ENCODE peak calls at places on chromosomes 12 and 14, in nine cellular contexts. O, E, C, X, B, W, H, R and A are unnamed samples.
A peak's percentile ranks its signal among the peaks of the same experiment; 100 is the strongest.

GRCh38 chr12:54352891-54353874 is 11.1 kb downstream of the GPR84 start:
- DNase-seq in B (no peak), O (no peak), E (peak; percentile 78), C (no peak), R (no peak), H (no peak), X (no peak), W (no peak), A (no peak)

GRCh38 chr14:58607571-58608317 is 30.0 kb upstream of the DACT1 start:
- DNase-seq in H (no peak), X (no peak), C (no peak), B (no peak), E (no peak), W (peak; percentile 62), R (no peak), O (no peak), A (peak; percentile 42)

GRCh38 chr12:5188413-5188930 is 144.8 kb downstream of the KCNA5 start:
- DNase-seq in O (no peak), C (no peak), E (no peak), B (no peak), H (no peak), R (no peak), W (no peak), X (no peak), A (no peak)

GRCh38 chr12:59431266-59431665 is 164.6 kb upstream of the SLC16A7 start:
- DNase-seq in W (no peak), B (no peak), C (no peak), E (no peak), O (no peak), R (no peak), X (no peak), H (peak; percentile 1), A (no peak)

GRCh38 chr12:56321027-56321426 is 5.2 kb upstream of the CNPY2 start:
- DNase-seq in C (no peak), H (no peak), W (no peak), B (no peak), O (no peak), E (no peak), R (no peak), X (no peak), A (no peak)

GRCh38 chr14:86787782-86788181 is 1205.2 kb downstream of the GALC start:
- DNase-seq in X (no peak), W (peak; percentile 57), B (no peak), O (no peak), C (no peak), R (no peak), H (peak; percentile 23), E (no peak), A (peak; percentile 45)

GRCh38 chr14:79871164-79871563 is 340.1 kb downstream of the DIO2 start:
- DNase-seq in H (no peak), O (no peak), W (no peak), R (no peak), X (no peak), C (no peak), B (no peak), E (no peak), A (no peak)

GRCh38 chr12:95874452-95874851 is 15.7 kb downstream of the SNRPF start:
- DNase-seq in E (peak; percentile 78), B (no peak), W (no peak), H (no peak), C (no peak), R (no peak), X (no peak), O (no peak), A (no peak)

GRCh38 chr14:29390046-29390841 is 537.4 kb downstream of the PRKD1 start:
- DNase-seq in R (no peak), C (no peak), O (no peak), X (no peak), E (peak; percentile 63), H (no peak), B (no peak), W (no peak), A (no peak)

GRCh38 chr12:39331539-39332261 is 111.2 kb downstream of the KIF21A start:
- DNase-seq in X (no peak), C (no peak), W (no peak), B (no peak), R (no peak), O (no peak), E (no peak), H (no peak), A (no peak)

GRCh38 chr14:96261053-96261452 is 5.0 kb downstream of the BDKRB1 start:
- DNase-seq in B (no peak), H (no peak), E (no peak), R (no peak), X (no peak), O (no peak), C (no peak), W (no peak), A (no peak)

GRCh38 chr12:12819752-12820311 is 6.7 kb downstream of the DDX47 start:
- DNase-seq in R (no peak), H (no peak), E (no peak), X (no peak), C (no peak), O (no peak), B (no peak), W (peak; percentile 92), A (peak; percentile 81)

GRCh38 chr14:99202516-99202915 is 69.5 kb downstream of the BCL11B start:
- DNase-seq in W (no peak), H (no peak), O (no peak), C (no peak), X (no peak), B (no peak), E (no peak), R (no peak), A (no peak)
- H3K4me3 ChIP-seq in W (no peak overlapping the region), H (no peak overlapping the region), O (no peak overlapping the region), C (no peak overlapping the region), X (no peak overlapping the region), B (no peak overlapping the region), E (no peak overlapping the region), R (no peak overlapping the region), A (no peak overlapping the region)

GRCh38 chr12:57726151-57726883 is 12.2 kb downstream of the AGAP2 start:
- DNase-seq in X (peak; percentile 85), O (peak; percentile 27), W (peak; percentile 29), C (peak; percentile 87), E (peak; percentile 97), R (no peak), H (no peak), B (peak; percentile 85), A (peak; percentile 47)
- TF ChIP-seq CTCF in X (peak; percentile 21), O (peak; percentile 65), W (peak; percentile 94), C (peak; percentile 73), E (peak; percentile 89), R (no peak), H (peak; percentile 57), B (peak; percentile 61), A (peak; percentile 87)

DNA sequence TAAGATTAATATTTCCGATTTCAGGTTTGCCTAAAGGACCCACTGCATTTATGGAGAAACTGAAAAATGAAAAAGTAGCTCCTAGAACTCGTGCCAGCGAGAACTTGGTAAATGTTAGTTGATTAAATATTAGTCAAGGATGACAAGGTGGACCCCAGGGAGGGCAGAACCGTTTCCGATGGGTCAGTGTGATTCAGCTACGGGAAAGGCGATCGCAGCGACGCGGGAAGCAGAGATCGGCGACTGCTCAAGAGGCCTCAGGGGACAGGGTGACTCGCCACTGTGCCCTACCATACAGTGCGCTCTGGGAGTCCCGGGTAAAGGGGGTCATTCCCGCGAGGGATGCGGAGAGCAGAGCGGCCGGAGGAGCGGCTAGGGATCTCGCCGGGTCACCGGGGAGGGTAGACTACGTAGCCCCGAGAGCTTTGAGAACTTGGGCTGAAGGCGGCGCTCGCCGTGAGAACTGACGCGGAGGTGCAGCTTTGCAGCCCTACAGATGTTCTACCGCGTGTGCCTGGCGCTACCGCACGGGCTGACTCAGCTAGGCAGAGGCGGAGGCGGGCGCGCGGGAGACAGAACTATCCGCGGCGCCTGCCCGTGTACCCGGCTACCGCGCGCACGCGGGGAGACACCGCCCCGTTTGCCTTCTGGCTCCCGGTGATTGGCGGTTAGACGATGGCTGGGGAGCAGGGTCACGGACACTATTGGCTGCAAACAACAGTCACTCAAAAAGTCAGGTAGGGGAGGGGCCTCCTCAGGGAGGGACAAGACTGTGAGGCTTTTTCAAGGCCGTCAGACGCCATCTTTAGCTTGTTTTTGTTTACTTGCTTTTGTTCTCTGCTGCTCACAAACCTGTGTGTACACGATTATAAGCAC is 3.2 kb downstream of the C14orf93 start:
- DNase-seq in R (peak; percentile 99), X (peak; percentile 99), C (peak; percentile 97), E (peak; percentile 98), B (peak; percentile 98), W (peak; percentile 86), H (peak; percentile 98), O (peak; percentile 94), A (peak; percentile 95)
- H3K4me3 ChIP-seq in R (peak overlapping the region; percentile 72), X (peak overlapping the region; percentile 72), C (peak overlapping the region; percentile 38), E (peak overlapping the region; percentile 92), B (peak overlapping the region; percentile 73), W (peak overlapping the region; percentile 70), H (peak overlapping the region; percentile 80), O (peak overlapping the region; percentile 63), A (peak overlapping the region; percentile 80)

GRCh38 chr14:54565236-54566151 is 1.4 kb upstream of the SAMD4A start:
- DNase-seq in E (peak; percentile 95), B (peak; percentile 94), H (peak; percentile 38), X (peak; percentile 97), R (peak; percentile 70), C (peak; percentile 94), O (peak; percentile 85), W (no peak), A (peak; percentile 78)

GRCh38 chr14:54567224-54567633 is 301 bp downstream of the SAMD4A start:
- DNase-seq in E (peak; percentile 85), H (no peak), B (no peak), R (no peak), O (peak; percentile 41), W (no peak), C (peak; percentile 34), X (no peak), A (no peak)

GRCh38 chr14:54567634-54568561 is 970 bp downstream of the SAMD4A start:
- DNase-seq in X (no peak), W (no peak), C (peak; percentile 49), B (peak; percentile 82), R (peak; percentile 67), H (peak; percentile 36), O (peak; percentile 58), E (peak; percentile 87), A (no peak)

GRCh38 chr14:54566152-54566409 is 847 bp upstream of the SAMD4A start:
- DNase-seq in E (no peak), X (no peak), H (no peak), W (no peak), B (no peak), O (no peak), C (no peak), R (no peak), A (no peak)

GRCh38 chr14:54566410-54567223 is at the start of gene SAMD4A:
- DNase-seq in E (peak; percentile 87), W (no peak), H (peak; percentile 46), B (peak; percentile 87), O (peak; percentile 81), C (peak; percentile 75), X (peak; percentile 92), R (peak; percentile 74), A (peak; percentile 71)
- TF ChIP-seq CTCF in E (peak; percentile 57), W (peak; percentile 47), H (peak; percentile 20), B (peak; percentile 32), O (peak; percentile 32), C (peak; percentile 18), X (no peak), R (no peak), A (peak; percentile 46)

GRCh38 chr12:123530683-123531082 is 2.8 kb downstream of the RILPL1 start:
- DNase-seq in R (no peak), C (no peak), H (no peak), B (no peak), O (no peak), E (no peak), X (no peak), W (no peak), A (no peak)
- H3K4me3 ChIP-seq in R (no peak overlapping the region), C (no peak overlapping the region), H (no peak overlapping the region), B (no peak overlapping the region), O (no peak overlapping the region), E (no peak overlapping the region), X (no peak overlapping the region), W (no peak overlapping the region), A (no peak overlapping the region)

GRCh38 chr12:64390275-64390851 is at the start of gene C12orf56:
- DNase-seq in H (no peak), B (no peak), W (no peak), E (peak; percentile 85), R (no peak), X (peak; percentile 52), O (no peak), C (peak; percentile 17), A (no peak)
- TF ChIP-seq CTCF in H (no peak), B (no peak), W (peak; percentile 4), E (peak; percentile 25), R (no peak), X (no peak), O (no peak), C (no peak), A (no peak)